ENCODE peak calls at places on chromosomes 2 and 18, in seven cellular contexts. M is DND-41, W is OCI-LY7, N is heart right ventricle, I is NB4, P is pancreas, R is body of pancreas. E is an unnamed sample.

GRCh38 chr2:159832858-159833257 is 34.9 kb upstream of the CD302 start:
- DNase-seq in R (no peak), W (no peak), N (no peak), M (no peak), I (no peak), P (no peak), E (no peak)

GRCh38 chr18:25262920-25263319 is 89.0 kb downstream of the ZNF521 start:
- DNase-seq in I (no peak), R (no peak), N (no peak), M (no peak), P (no peak), W (no peak), E (no peak)

GRCh38 chr2:127619901-127620705 is 25.9 kb upstream of the GPR17 start:
- DNase-seq in P (peak; percentile 28), I (no peak), N (peak; percentile 1), M (peak; percentile 89), W (no peak), R (no peak), E (peak; percentile 68)

GRCh38 chr2:222424729-222425671 is 657 bp downstream of the SGPP2 start:
- DNase-seq in P (peak; percentile 66), M (no peak), I (no peak), N (no peak), R (no peak), W (no peak), E (peak; percentile 71)

GRCh38 chr2:117470311-117471095 is 344.0 kb upstream of the DDX18 start:
- DNase-seq in M (peak; percentile 27), W (peak; percentile 63), I (peak; percentile 77), R (peak; percentile 54), N (peak; percentile 6), P (no peak), E (peak; percentile 18)

GRCh38 chr2:34215174-34215573 is 616.1 kb upstream of the FAM98A start:
- DNase-seq in M (no peak), W (no peak), P (no peak), R (no peak), N (no peak), I (peak; percentile 9), E (no peak)

GRCh38 chr2:66573866-66574265 is 138.9 kb downstream of the MEIS1 start:
- DNase-seq in I (no peak), M (no peak), P (no peak), W (no peak), N (no peak), R (peak; percentile 26), E (no peak)

GRCh38 chr2:119068154-119068725 is 90.3 kb downstream of the C1QL2 start:
- DNase-seq in R (no peak), I (no peak), M (no peak), N (no peak), W (no peak), P (no peak), E (no peak)

GRCh38 chr2:202932425-202933138 is 20.5 kb downstream of the CARF start:
- DNase-seq in P (no peak), W (no peak), M (no peak), R (no peak), I (no peak), N (no peak), E (no peak)
- TF ChIP-seq CTCF in P (no peak), W (no peak), M (no peak), R (no peak), I (no peak), N (no peak), E (no peak)

DNA sequence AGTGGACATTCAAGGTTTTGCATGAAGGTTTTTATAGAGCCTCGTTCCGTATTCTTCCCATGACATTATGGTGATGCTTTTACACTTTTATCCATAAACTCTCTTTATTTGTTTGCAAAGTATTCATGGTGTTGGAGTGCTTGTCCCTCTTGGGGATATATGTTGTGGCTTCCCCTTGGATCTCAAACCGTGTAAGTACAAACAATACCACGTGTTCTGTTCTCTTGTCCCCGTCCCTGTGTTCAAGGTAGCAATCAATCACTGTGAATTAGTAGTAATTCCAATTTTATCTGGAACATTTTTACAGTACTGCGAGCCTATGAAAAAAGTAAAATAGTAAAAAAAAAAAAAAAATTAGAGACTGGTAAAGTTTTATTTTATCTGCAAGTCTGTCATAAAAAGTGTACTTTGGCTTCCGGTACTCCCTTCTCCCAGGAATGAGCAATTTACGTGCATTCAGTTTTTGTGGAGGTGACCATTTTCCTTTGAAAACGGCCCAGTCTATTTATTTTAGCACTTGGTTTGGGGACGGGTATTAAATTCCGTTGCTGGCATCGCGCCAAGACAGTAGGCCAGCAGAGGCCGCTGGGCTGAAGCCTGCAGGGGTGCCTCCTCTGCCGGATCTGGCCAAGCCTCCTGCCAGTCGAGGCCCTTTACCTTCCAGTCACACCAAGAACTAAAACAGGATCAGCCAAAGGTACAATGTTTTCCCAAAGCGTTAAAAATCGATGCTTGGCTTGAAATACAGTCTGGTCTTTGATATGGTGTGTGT is 175.7 kb downstream of the SOCS6 start:
- DNase-seq in N (peak; percentile 65), I (peak; percentile 89), R (peak; percentile 75), P (peak; percentile 89), M (no peak), W (no peak), E (peak; percentile 56)
- TF ChIP-seq CTCF in N (peak; percentile 28), I (peak; percentile 30), R (peak; percentile 40), P (no peak), M (no peak), W (no peak), E (no peak)

GRCh38 chr2:83817511-83817910 is 641.6 kb downstream of the SUCLG1 start:
- DNase-seq in R (no peak), P (no peak), W (peak; percentile 10), M (no peak), I (peak; percentile 56), N (no peak), E (no peak)
- TF ChIP-seq CTCF in R (peak; percentile 30), P (no peak), W (peak; percentile 63), M (peak; percentile 36), I (peak; percentile 31), N (no peak), E (no peak)

GRCh38 chr2:217501887-217502286 is 500.9 kb downstream of the TNS1 start:
- DNase-seq in M (no peak), I (no peak), R (no peak), P (no peak), W (no peak), N (no peak), E (no peak)
- TF ChIP-seq CTCF in M (no peak), I (no peak), R (no peak), P (no peak), W (no peak), N (no peak), E (no peak)

DNA sequence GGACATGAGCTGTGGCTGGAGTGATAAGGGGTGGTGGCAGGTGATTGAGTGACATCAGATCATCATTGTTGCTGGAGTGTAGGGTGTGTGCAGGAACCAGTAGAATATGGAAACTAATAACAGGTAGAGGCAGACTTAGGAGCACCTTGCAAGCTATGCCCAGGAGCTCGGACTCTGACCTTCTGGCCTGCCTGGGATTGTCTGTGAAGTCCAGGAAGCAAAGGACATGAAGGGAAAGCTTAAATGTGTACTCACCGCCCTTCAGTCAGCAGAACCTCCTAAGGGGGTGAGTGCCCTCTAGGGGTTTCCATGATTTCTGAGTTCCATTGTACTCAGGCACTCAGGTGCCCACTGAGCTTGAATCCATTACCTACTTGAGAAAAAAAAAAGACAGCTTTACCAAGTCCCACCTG is 104.2 kb downstream of the CRIM1 start:
- DNase-seq in I (peak; percentile 12), P (no peak), W (no peak), M (no peak), R (peak; percentile 35), N (peak; percentile 40), E (no peak)
- TF ChIP-seq CTCF in I (no peak), P (peak; percentile 15), W (peak; percentile 43), M (peak; percentile 35), R (peak; percentile 30), N (peak; percentile 49), E (no peak)

GRCh38 chr2:241859436-241860183 is 916 bp upstream of the PDCD1 start:
- DNase-seq in I (no peak), M (peak; percentile 78), N (peak; percentile 73), R (peak; percentile 49), W (no peak), P (peak; percentile 67), E (peak; percentile 88)
- TF ChIP-seq CTCF in I (no peak), M (peak; percentile 17), N (no peak), R (no peak), W (peak; percentile 46), P (no peak), E (peak; percentile 24)

GRCh38 chr2:35871672-35872071 is 483.9 kb upstream of the CRIM1 start:
- DNase-seq in P (no peak), W (no peak), R (no peak), I (peak; percentile 13), N (no peak), M (no peak), E (no peak)

GRCh38 chr2:35873921-35874320 is 481.7 kb upstream of the CRIM1 start:
- DNase-seq in P (no peak), I (peak; percentile 21), M (no peak), N (no peak), W (no peak), R (no peak), E (no peak)
- TF ChIP-seq CTCF in P (no peak), I (peak; percentile 18), M (peak; percentile 26), N (no peak), W (peak; percentile 40), R (no peak), E (no peak)